ENCODE peak calls at places on chromosomes 16 and 17, in seven cellular contexts. C is CD8-positive, alpha-beta memory T cell; N is GOT3; X is T-helper 9 cell; G is RCC 7860; B is iris pigment epithelial cell; Z is left lung. F is an unnamed sample.

GRCh38 chr16:22625948-22626347 is 115.3 kb downstream of the NPIPB5 start:
- DNase-seq in C (no peak), G (no peak), X (no peak), Z (no peak), N (no peak), B (no peak), F (peak)

GRCh38 chr17:61309362-61309761 is 90.3 kb upstream of the TBX2 start:
- DNase-seq in B (no peak), Z (no peak), G (no peak), X (no peak), N (no peak), C (no peak), F (no peak)

GRCh38 chr16:12558641-12559040 is 245.0 kb downstream of the CPPED1 start:
- DNase-seq in Z (no peak), G (no peak), N (no peak), C (no peak), B (no peak), X (no peak), F (no peak)

GRCh38 chr17:36934759-36935630 is 2.3 kb upstream of the LHX1 start:
- DNase-seq in N (no peak), C (no peak), G (peak), X (peak), Z (peak), B (no peak), F (no peak)

GRCh38 chr16:88558457-88559442 is 11.5 kb upstream of the ZC3H18 start:
- DNase-seq in G (peak), Z (no peak), C (no peak), N (no peak), B (peak), X (no peak), F (peak)

GRCh38 chr17:45231481-45232116 is 9.9 kb downstream of the FMNL1 start:
- DNase-seq in C (no peak), X (no peak), G (no peak), Z (no peak), N (no peak), B (no peak), F (peak)

GRCh38 chr16:48617711-48618148 is 7.8 kb upstream of the N4BP1 start:
- DNase-seq in N (no peak), C (no peak), X (no peak), G (no peak), B (peak), Z (no peak), F (no peak)

GRCh38 chr16:23917621-23918020 is 81.8 kb downstream of the PRKCB start:
- DNase-seq in Z (no peak), B (no peak), G (no peak), X (no peak), C (no peak), N (no peak), F (no peak)

GRCh38 chr17:40034426-40035161 is 19.4 kb downstream of the CSF3 start:
- DNase-seq in N (no peak), C (no peak), B (no peak), Z (no peak), G (no peak), X (no peak), F (no peak)

GRCh38 chr16:85395207-85395912 is 217.8 kb upstream of the GSE1 start:
- DNase-seq in N (peak), G (peak), X (no peak), B (peak), Z (peak), C (no peak), F (peak)

GRCh38 chr16:48576927-48577326 is 33.1 kb downstream of the N4BP1 start:
- DNase-seq in X (no peak), C (no peak), G (peak), B (peak), N (no peak), Z (no peak), F (peak)

GRCh38 chr17:28718990-28719433 is 773 bp upstream of the RPL23A start:
- DNase-seq in N (no peak), B (no peak), G (no peak), Z (peak), X (no peak), C (no peak), F (no peak)

GRCh38 chr16:2214721-2214970 is at the start of gene PGP:
- DNase-seq in B (no peak), C (no peak), G (no peak), N (no peak), X (no peak), Z (no peak), F (no peak)

GRCh38 chr17:7001562-7001961 is 5.7 kb downstream of the ALOX12 start:
- DNase-seq in X (peak), Z (no peak), C (peak), G (no peak), N (no peak), B (peak), F (peak)

GRCh38 chr17:44198721-44199552 is 747 bp downstream of the ATXN7L3 start:
- DNase-seq in N (no peak), C (peak), B (peak), Z (peak), G (peak), X (peak), F (peak)

GRCh38 chr17:413016-413350 is 60.4 kb upstream of the RPH3AL start:
- DNase-seq in G (no peak), X (no peak), N (no peak), B (no peak), Z (no peak), C (peak), F (no peak)

GRCh38 chr16:67394271-67395104 is 1.2 kb upstream of the TPPP3 start:
- DNase-seq in Z (peak), N (no peak), C (no peak), X (no peak), G (no peak), B (no peak), F (no peak)

GRCh38 chr17:4073983-4074830 is 68.6 kb downstream of the ZZEF1 start:
- DNase-seq in N (no peak), B (no peak), Z (no peak), G (no peak), C (peak), X (no peak), F (no peak)

GRCh38 chr17:73292031-73292531 is 19.7 kb downstream of the CDC42EP4 start:
- DNase-seq in G (peak), Z (no peak), N (peak), C (no peak), X (no peak), B (peak), F (peak)

GRCh38 chr17:76927577-76927976 is 59.4 kb downstream of the MGAT5B start:
- DNase-seq in N (no peak), Z (peak), B (no peak), X (no peak), G (no peak), C (no peak), F (no peak)

GRCh38 chr16:48970216-48970615 is 311.4 kb downstream of the CBLN1 start:
- DNase-seq in Z (no peak), B (no peak), G (no peak), X (no peak), C (no peak), N (no peak), F (no peak)

GRCh38 chr17:74694081-74694480 is 18.6 kb downstream of the CD300LF start:
- DNase-seq in B (no peak), C (no peak), Z (no peak), N (no peak), X (no peak), G (no peak), F (no peak)

GRCh38 chr16:68300736-68301459 is 9.8 kb downstream of the SLC7A6OS start:
- DNase-seq in G (no peak), B (peak), Z (no peak), X (no peak), N (no peak), C (no peak), F (no peak)

GRCh38 chr17:879546-879945 is 97.4 kb downstream of the MRM3 start:
- DNase-seq in B (peak), Z (peak), N (no peak), C (peak), G (peak), X (peak), F (peak)

F was measured in ELR.